ENCODE peak calls at places on chromosomes 3 and 15, in four cellular contexts. G, X, I and E are unnamed samples.

GRCh38 chr3:5162102-5162501 is 25.4 kb upstream of the EDEM1 start:
- DNase-seq in I (peak; percentile 77), X (peak; percentile 13), G (peak; percentile 79), E (no peak)

GRCh38 chr3:45113625-45114050 is 32.5 kb downstream of the CDCP1 start:
- DNase-seq in I (no peak), X (no peak), G (no peak), E (no peak)

GRCh38 chr3:128553560-128553959 is 60.6 kb upstream of the GATA2 start:
- DNase-seq in X (no peak), G (no peak), I (no peak), E (no peak)

GRCh38 chr3:18758047-18758704 is 333.0 kb upstream of the SATB1 start:
- DNase-seq in X (peak; percentile 80), I (peak; percentile 59), G (peak; percentile 3), E (no peak)

GRCh38 chr3:53166781-53167291 is 5.8 kb downstream of the PRKCD start:
- DNase-seq in G (no peak), X (no peak), I (peak; percentile 81), E (no peak)

GRCh38 chr15:55168350-55168974 is 28.3 kb downstream of the RSL24D1 start:
- DNase-seq in I (peak; percentile 77), X (peak; percentile 84), G (peak; percentile 24), E (no peak)

GRCh38 chr15:58665676-58666075 is 83.8 kb downstream of the ADAM10 start:
- DNase-seq in G (no peak), I (no peak), X (no peak), E (no peak)

GRCh38 chr15:91924842-91925495 is 71.5 kb downstream of the SLCO3A1 start:
- DNase-seq in G (no peak), X (no peak), I (no peak), E (no peak)

GRCh38 chr15:40320931-40321371 is 2.5 kb upstream of the INAFM2 start:
- DNase-seq in X (peak; percentile 78), I (peak; percentile 82), G (no peak), E (no peak)

GRCh38 chr15:60580650-60581415 is 101.9 kb upstream of the ICE2 start:
- DNase-seq in I (no peak), G (peak; percentile 60), X (no peak), E (no peak)

GRCh38 chr15:101504373-101504772 is 14.9 kb upstream of the PCSK6 start:
- DNase-seq in X (no peak), G (no peak), I (no peak), E (no peak)

GRCh38 chr3:44674211-44674610 is 25.7 kb downstream of the ZNF35 start:
- DNase-seq in G (no peak), X (no peak), I (no peak), E (no peak)

GRCh38 chr3:2236203-2236602 is 137.5 kb downstream of the CNTN4 start:
- DNase-seq in X (no peak), I (no peak), G (no peak), E (no peak)

GRCh38 chr3:187122261-187122660 is 17.0 kb downstream of the RPL39L start:
- DNase-seq in I (no peak), G (no peak), X (no peak), E (no peak)

GRCh38 chr15:71800835-71801745 is 9.3 kb upstream of the NR2E3 start:
- DNase-seq in I (peak; percentile 85), G (peak; percentile 81), X (peak; percentile 75), E (no peak)

GRCh38 chr15:74548236-74548635 is 7.2 kb downstream of the ARID3B start:
- DNase-seq in G (no peak), I (no peak), X (no peak), E (no peak)

GRCh38 chr3:37221407-37221806 is 47.0 kb upstream of the LRRFIP2 start:
- DNase-seq in X (no peak), I (peak; percentile 42), G (peak; percentile 47), E (no peak)

GRCh38 chr15:76987896-76988860 is 6.7 kb upstream of the PSTPIP1 start:
- DNase-seq in X (no peak), G (no peak), I (peak; percentile 33), E (no peak)

GRCh38 chr15:44482088-44482487 is 54.7 kb downstream of the CTDSPL2 start:
- DNase-seq in X (no peak), I (no peak), G (no peak), E (no peak)

GRCh38 chr3:194204036-194204792 is 68.3 kb downstream of the HES1 start:
- DNase-seq in G (no peak), X (peak; percentile 82), I (no peak), E (no peak)

GRCh38 chr3:73188707-73189106 is 127.2 kb downstream of the EBLN2 start:
- DNase-seq in I (no peak), X (no peak), G (no peak), E (no peak)

GRCh38 chr15:60486742-60487141 is 7.8 kb upstream of the ICE2 start:
- DNase-seq in X (no peak), I (no peak), G (no peak), E (no peak)

GRCh38 chr3:47250309-47251060 is 32.1 kb downstream of the KIF9 start:
- DNase-seq in I (peak; percentile 50), G (no peak), X (peak; percentile 73), E (no peak)
- TF ChIP-seq CTCF in I (peak; percentile 48), G (peak; percentile 38), X (peak; percentile 49), E (no peak)

DNA sequence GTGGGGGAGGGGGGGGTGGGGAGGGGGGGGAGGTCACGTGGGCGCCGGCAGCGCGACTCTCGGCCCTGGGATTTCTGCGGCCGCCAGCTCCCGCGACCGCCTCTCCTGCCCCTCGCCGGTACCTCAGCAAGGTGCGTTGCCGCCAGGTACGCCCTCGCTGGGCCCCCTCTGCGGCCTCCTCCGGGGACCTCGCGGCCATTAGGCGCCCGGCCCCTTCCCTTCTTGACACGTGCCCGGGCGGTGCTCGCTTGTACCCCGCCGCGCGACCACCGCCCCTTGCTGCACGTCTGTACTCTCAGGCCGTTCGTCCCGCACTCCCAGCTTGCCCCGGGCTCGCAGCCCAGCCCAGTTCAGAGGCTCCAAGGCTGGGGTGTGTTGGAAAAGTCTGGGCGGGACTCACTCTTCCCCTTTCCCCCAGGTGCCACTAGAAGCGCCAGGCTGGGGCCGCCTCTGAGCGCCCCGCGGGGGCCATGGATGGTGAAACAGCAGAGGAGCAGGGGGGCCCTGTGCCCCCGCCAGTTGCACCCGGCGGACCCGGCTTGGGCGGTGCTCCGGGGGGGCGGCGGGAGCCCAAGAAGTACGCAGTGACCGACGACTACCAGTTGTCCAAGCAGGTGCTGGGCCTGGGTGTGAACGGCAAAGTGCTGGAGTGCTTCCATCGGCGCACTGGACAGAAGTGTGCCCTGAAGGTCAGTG is at the start of gene MAPKAPK3:
- DNase-seq in G (no peak), I (peak; percentile 13), X (peak; percentile 75), E (no peak)
- TF ChIP-seq CTCF in G (no peak), I (no peak), X (peak; percentile 6), E (no peak)

GRCh38 chr3:136008221-136008620 is 42.7 kb downstream of the PPP2R3A start:
- DNase-seq in X (no peak), G (no peak), I (no peak), E (no peak)

DNA sequence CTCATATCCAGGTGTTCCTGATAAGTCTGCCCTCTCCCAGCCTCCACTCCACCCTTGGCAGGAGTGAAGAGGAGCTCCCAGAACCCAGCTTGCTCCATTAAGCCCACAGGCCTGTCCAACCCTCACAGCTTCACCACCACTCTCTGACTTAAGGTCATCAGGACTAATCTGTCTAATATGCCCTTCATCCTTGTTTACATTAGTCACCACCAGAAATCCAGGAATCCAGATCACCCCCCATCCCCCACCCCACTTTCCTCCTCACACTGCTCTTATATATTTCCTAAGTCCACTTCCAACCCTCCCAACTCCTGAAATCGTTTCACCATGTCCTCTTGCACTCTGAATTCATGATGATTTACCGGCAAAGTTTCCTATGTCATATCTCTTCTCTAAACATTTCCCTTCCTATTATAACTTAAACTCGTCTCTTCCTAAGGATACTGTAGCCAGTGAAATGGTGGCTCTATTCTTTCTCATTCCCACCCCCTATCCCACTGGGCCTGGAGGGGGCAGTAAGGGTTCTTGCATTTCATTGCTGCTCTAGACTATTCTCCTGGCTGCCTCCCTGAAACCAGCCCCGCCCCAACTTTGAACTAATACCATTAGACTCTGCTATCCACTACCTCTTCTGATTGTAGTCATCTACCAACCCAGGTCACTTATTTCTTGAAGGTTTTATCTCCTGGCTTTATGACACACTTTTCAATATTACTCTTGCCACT is 43.4 kb downstream of the PPP2R3A start:
- DNase-seq in X (no peak), I (no peak), G (no peak), E (no peak)
- TF ChIP-seq CTCF in X (no peak), I (no peak), G (no peak), E (no peak)

GRCh38 chr3:168618827-168619226 is 523.1 kb upstream of the GOLIM4 start:
- DNase-seq in X (no peak), G (no peak), I (no peak), E (no peak)

GRCh38 chr3:168622795-168623194 is 527.1 kb upstream of the GOLIM4 start:
- DNase-seq in G (no peak), I (peak; percentile 24), X (no peak), E (no peak)

GRCh38 chr3:168624195-168624594 is 528.5 kb upstream of the GOLIM4 start:
- DNase-seq in G (no peak), I (no peak), X (no peak), E (no peak)

GRCh38 chr3:168616901-168617300 is 521.2 kb upstream of the GOLIM4 start:
- DNase-seq in I (no peak), X (peak; percentile 36), G (no peak), E (no peak)

GRCh38 chr3:168620854-168621253 is 525.1 kb upstream of the GOLIM4 start:
- DNase-seq in I (peak; percentile 29), G (peak; percentile 4), X (peak; percentile 71), E (no peak)
- TF ChIP-seq CTCF in I (peak; percentile 4), G (peak; percentile 64), X (peak; percentile 87), E (no peak)